ENCODE peak calls at places on chromosomes 13 and 19, in nine cellular contexts. W, P, U, X, D, E, M, H and J are unnamed samples.

GRCh38 chr19:39196860-39197562 is at the start of gene NCCRP1:
- DNase-seq in P (peak; percentile 84), M (peak; percentile 76), U (no peak), D (no peak), W (no peak), X (no peak), H (no peak), E (no peak), J (no peak)

GRCh38 chr19:30670011-30670329 is 297.8 kb downstream of the ZNF536 start:
- DNase-seq in U (no peak), D (no peak), H (no peak), E (no peak), M (no peak), P (no peak), W (no peak), X (no peak), J (no peak)

GRCh38 chr13:75357576-75358295 is 124.2 kb downstream of the TBC1D4 start:
- DNase-seq in P (peak; percentile 77), X (peak; percentile 69), W (peak; percentile 43), H (peak; percentile 66), U (peak; percentile 56), E (peak; percentile 68), M (peak; percentile 76), D (peak; percentile 51), J (peak; percentile 82)

GRCh38 chr13:89465366-89465765 is 1794.2 kb downstream of the SLITRK5 start:
- DNase-seq in X (no peak), D (peak; percentile 96), E (no peak), U (peak; percentile 72), H (peak; percentile 76), M (no peak), W (no peak), P (peak; percentile 15), J (no peak)

GRCh38 chr13:51832471-51833152 is 12.4 kb downstream of the TMEM272 start:
- DNase-seq in P (peak; percentile 48), H (peak; percentile 8), M (peak; percentile 68), E (peak; percentile 8), D (no peak), U (no peak), X (peak; percentile 28), W (peak; percentile 26), J (peak; percentile 98)

GRCh38 chr19:51131780-51132680 is 7.3 kb downstream of the SIGLEC9 start:
- DNase-seq in M (no peak), U (no peak), E (peak; percentile 38), D (no peak), H (no peak), X (peak; percentile 67), W (no peak), P (peak; percentile 43), J (no peak)

GRCh38 chr19:35790981-35791813 is 15.8 kb downstream of the ARHGAP33 start:
- DNase-seq in P (no peak), H (no peak), D (no peak), E (no peak), W (peak; percentile 31), X (no peak), M (peak; percentile 64), U (no peak), J (peak; percentile 81)

GRCh38 chr19:49776371-49776764 is 9.6 kb downstream of the AP2A1 start:
- DNase-seq in H (no peak), X (no peak), E (no peak), U (no peak), D (no peak), W (no peak), P (no peak), M (no peak), J (no peak)

GRCh38 chr13:28320884-28321574 is 173.9 kb downstream of the FLT1 start:
- DNase-seq in D (no peak), H (no peak), E (peak; percentile 84), M (no peak), P (no peak), X (no peak), W (no peak), U (no peak), J (peak; percentile 21)

GRCh38 chr13:32837307-32837972 is 178.8 kb upstream of the KL start:
- DNase-seq in W (no peak), X (no peak), H (no peak), U (no peak), M (peak; percentile 39), P (no peak), D (no peak), E (no peak), J (peak; percentile 57)

GRCh38 chr13:33367931-33368330 is 82.4 kb upstream of the STARD13 start:
- DNase-seq in H (no peak), E (no peak), W (no peak), D (no peak), X (peak; percentile 10), M (no peak), U (no peak), P (no peak), J (no peak)

GRCh38 chr13:69496951-69497350 is 610.7 kb upstream of the ATXN8OS start:
- DNase-seq in H (no peak), D (no peak), U (no peak), M (no peak), E (no peak), P (no peak), X (no peak), W (no peak), J (no peak)

GRCh38 chr19:19043881-19044280 is 10.5 kb downstream of the ARMC6 start:
- DNase-seq in P (no peak), H (no peak), X (no peak), U (no peak), M (no peak), D (no peak), W (no peak), E (no peak), J (no peak)

GRCh38 chr19:19042732-19043274 is 9.4 kb downstream of the ARMC6 start:
- DNase-seq in D (no peak), W (no peak), P (no peak), U (no peak), E (no peak), X (no peak), M (no peak), H (no peak), J (no peak)

GRCh38 chr19:19043481-19043880 is 10.1 kb downstream of the ARMC6 start:
- DNase-seq in M (no peak), W (no peak), H (no peak), U (no peak), E (no peak), P (no peak), D (no peak), X (no peak), J (no peak)

GRCh38 chr19:19040417-19040816 is 7.0 kb downstream of the ARMC6 start:
- DNase-seq in H (peak; percentile 65), P (no peak), U (peak; percentile 59), D (no peak), M (no peak), X (no peak), W (no peak), E (peak; percentile 91), J (no peak)

GRCh38 chr19:19039901-19040300 is 6.5 kb downstream of the ARMC6 start:
- DNase-seq in D (no peak), H (no peak), W (no peak), X (no peak), P (no peak), M (no peak), E (no peak), U (no peak), J (peak; percentile 61)
- H3K9ac ChIP-seq in D (no peak overlapping the region), H (no peak overlapping the region), W (no peak overlapping the region), X (no peak overlapping the region), P (no peak overlapping the region), M (no peak overlapping the region), E (no peak overlapping the region), U (no peak overlapping the region), J (peak overlapping the region; percentile 19)

DNA sequence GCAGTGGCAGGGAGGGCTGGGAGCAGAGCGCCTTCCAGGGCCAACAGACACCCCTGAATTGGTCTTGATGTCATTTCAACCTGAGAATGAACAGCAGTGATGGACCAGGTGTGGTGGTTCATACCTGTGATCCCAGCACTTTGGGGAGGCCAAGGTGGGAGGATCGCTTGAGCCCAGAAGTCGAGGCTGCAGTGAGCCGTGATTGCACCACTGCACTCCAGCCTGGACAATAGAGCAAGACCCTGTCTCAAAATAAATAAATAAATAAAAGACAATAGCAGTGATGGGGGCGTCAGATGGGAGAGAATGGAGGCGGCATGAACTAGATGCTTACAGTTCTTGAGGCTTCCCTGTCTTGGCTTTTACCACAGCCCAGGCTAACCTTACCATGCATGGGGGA is 46.1 kb upstream of the ONECUT3 start:
- DNase-seq in D (no peak), E (no peak), W (no peak), U (no peak), M (no peak), P (no peak), X (no peak), H (no peak), J (no peak)
- H3K4me3 ChIP-seq in D (no peak overlapping the region), E (no peak overlapping the region), W (no peak overlapping the region), U (no peak overlapping the region), M (no peak overlapping the region), P (no peak overlapping the region), X (no peak overlapping the region), H (no peak overlapping the region), J (no peak overlapping the region)

GRCh38 chr19:10168386-10168948 is 26.3 kb downstream of the DNMT1 start:
- DNase-seq in E (peak; percentile 28), X (no peak), P (no peak), W (no peak), H (no peak), D (no peak), U (no peak), M (no peak), J (no peak)

GRCh38 chr19:10159610-10160009 is 35.1 kb downstream of the DNMT1 start:
- DNase-seq in H (no peak), D (no peak), P (no peak), X (no peak), U (no peak), E (no peak), W (no peak), M (no peak), J (no peak)

GRCh38 chr19:10166046-10166445 is 28.7 kb downstream of the DNMT1 start:
- DNase-seq in P (no peak), U (no peak), X (no peak), D (no peak), W (no peak), H (no peak), E (no peak), M (no peak), J (no peak)

GRCh38 chr19:10167459-10167858 is 27.3 kb downstream of the DNMT1 start:
- DNase-seq in H (no peak), X (no peak), M (no peak), U (no peak), W (no peak), P (no peak), E (no peak), D (no peak), J (no peak)

DNA sequence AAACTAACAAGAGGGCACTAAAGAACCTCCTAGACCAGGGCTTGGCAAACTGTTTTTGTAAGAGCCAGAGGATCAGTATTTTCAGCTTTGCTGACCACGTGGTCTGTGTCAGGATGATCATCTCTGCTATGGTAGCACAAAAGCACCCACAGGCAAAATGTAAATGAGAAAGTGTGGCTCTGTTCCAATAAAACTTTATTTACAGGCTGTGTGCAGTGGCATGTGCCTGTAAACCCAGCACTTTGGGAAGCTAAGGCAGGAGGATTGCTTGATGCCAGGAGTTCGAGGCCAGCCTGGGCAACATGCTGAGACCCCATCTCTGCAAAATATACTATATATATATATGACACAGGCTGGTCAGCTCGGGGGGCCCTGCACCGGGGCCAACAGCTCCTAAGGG is 31.2 kb downstream of the DNMT1 start:
- DNase-seq in M (no peak), E (no peak), D (no peak), W (no peak), H (no peak), X (no peak), P (no peak), U (no peak), J (no peak)
- H3K9ac ChIP-seq in M (no peak overlapping the region), E (no peak overlapping the region), D (no peak overlapping the region), W (no peak overlapping the region), H (no peak overlapping the region), X (no peak overlapping the region), P (no peak overlapping the region), U (no peak overlapping the region), J (no peak overlapping the region)

GRCh38 chr19:18700501-18701249 is 17.2 kb downstream of the CRTC1 start:
- DNase-seq in M (peak; percentile 87), E (peak; percentile 29), H (peak; percentile 58), P (peak; percentile 89), U (peak; percentile 36), W (peak; percentile 57), X (peak; percentile 95), D (peak; percentile 59), J (peak; percentile 81)
- H3K4me3 ChIP-seq in M (peak overlapping the region; percentile 66), E (peak overlapping the region; percentile 15), H (peak overlapping the region; percentile 55), P (peak overlapping the region; percentile 41), U (peak overlapping the region; percentile 55), W (peak overlapping the region; percentile 44), X (peak overlapping the region; percentile 11), D (peak overlapping the region; percentile 34), J (peak overlapping the region; percentile 59)